ENCODE peak calls at places on chromosomes 2 and 18, in four cellular contexts. P is neuronal stem cell, F is mucosa of descending colon, B is hepatocyte. L is an unnamed sample.

GRCh38 chr18:49628993-49629795 is 67.3 kb downstream of the LIPG start:
- DNase-seq in P (no peak), F (peak; percentile 64), B (no peak), L (peak; percentile 55)

GRCh38 chr18:21452808-21453511 is 147.5 kb downstream of the ESCO1 start:
- DNase-seq in P (no peak), F (no peak), B (no peak), L (no peak)

GRCh38 chr18:8471373-8471772 is 137.9 kb upstream of the RAB12 start:
- DNase-seq in P (no peak), F (no peak), B (no peak), L (no peak)

GRCh38 chr2:9545502-9545901 is 10.1 kb downstream of the ADAM17 start:
- DNase-seq in P (no peak), F (no peak), B (no peak), L (no peak)

GRCh38 chr18:36392888-36393287 is 95.4 kb downstream of the FHOD3 start:
- DNase-seq in P (no peak), F (no peak), B (no peak), L (no peak)

GRCh38 chr2:239267411-239267941 is 133.3 kb downstream of the HDAC4 start:
- DNase-seq in P (no peak), F (peak; percentile 84), B (no peak), L (no peak)

GRCh38 chr2:238657132-238658053 is 190.5 kb upstream of the TWIST2 start:
- DNase-seq in P (no peak), F (no peak), B (no peak), L (no peak)

GRCh38 chr18:14941256-14941655 is 193.3 kb downstream of the ANKRD30B start:
- DNase-seq in P (no peak), F (peak; percentile 88), B (no peak), L (no peak)

GRCh38 chr18:811192-812122 is 585 bp downstream of the YES1 start:
- DNase-seq in P (peak; percentile 60), F (peak; percentile 75), B (peak; percentile 33), L (peak; percentile 83)

GRCh38 chr2:50820176-50820575 is 211.8 kb downstream of the NRXN1 start:
- DNase-seq in P (no peak), F (no peak), B (no peak), L (no peak)

GRCh38 chr2:31785876-31786275 is 205.1 kb upstream of the SRD5A2 start:
- DNase-seq in P (no peak), F (no peak), B (peak; percentile 25), L (no peak)

GRCh38 chr2:64225491-64225890 is 81.3 kb upstream of the PELI1 start:
- DNase-seq in P (no peak), F (no peak), B (no peak), L (no peak)

GRCh38 chr2:123777116-123777515 is 248.0 kb upstream of the CNTNAP5 start:
- DNase-seq in P (no peak), F (no peak), B (no peak), L (no peak)

GRCh38 chr2:25401307-25402021 is 59.7 kb upstream of the DNMT3A start:
- DNase-seq in P (no peak), F (no peak), B (no peak), L (no peak)

GRCh38 chr2:68561372-68561771 is 82.0 kb upstream of the PROKR1 start:
- DNase-seq in P (no peak), F (no peak), B (no peak), L (no peak)

GRCh38 chr18:75544496-75544895 is 117.0 kb upstream of the SMIM21 start:
- DNase-seq in P (no peak), F (no peak), B (no peak), L (no peak)

GRCh38 chr18:21179590-21180220 is 62.3 kb upstream of the GREB1L start:
- DNase-seq in P (peak; percentile 63), F (no peak), B (peak; percentile 84), L (no peak)

GRCh38 chr18:37261246-37261927 is 304.2 kb downstream of the CELF4 start:
- DNase-seq in P (no peak), F (no peak), B (no peak), L (no peak)

GRCh38 chr2:26730549-26730948 is 33.5 kb upstream of the SLC35F6 start:
- DNase-seq in P (no peak), F (no peak), B (no peak), L (no peak)

GRCh38 chr18:34002130-34002529 is 222.6 kb downstream of the NOL4 start:
- DNase-seq in P (no peak), F (no peak), B (no peak), L (no peak)

GRCh38 chr2:71659868-71660518 is 206.6 kb downstream of the DYSF start:
- DNase-seq in P (no peak), F (no peak), B (no peak), L (no peak)

GRCh38 chr18:11989174-11989573 is 7.9 kb downstream of the IMPA2 start:
- DNase-seq in P (no peak), F (peak; percentile 65), B (no peak), L (no peak)

GRCh38 chr18:41135146-41135545 is 819.9 kb upstream of the PIK3C3 start:
- DNase-seq in P (no peak), F (no peak), B (no peak), L (no peak)

DNA sequence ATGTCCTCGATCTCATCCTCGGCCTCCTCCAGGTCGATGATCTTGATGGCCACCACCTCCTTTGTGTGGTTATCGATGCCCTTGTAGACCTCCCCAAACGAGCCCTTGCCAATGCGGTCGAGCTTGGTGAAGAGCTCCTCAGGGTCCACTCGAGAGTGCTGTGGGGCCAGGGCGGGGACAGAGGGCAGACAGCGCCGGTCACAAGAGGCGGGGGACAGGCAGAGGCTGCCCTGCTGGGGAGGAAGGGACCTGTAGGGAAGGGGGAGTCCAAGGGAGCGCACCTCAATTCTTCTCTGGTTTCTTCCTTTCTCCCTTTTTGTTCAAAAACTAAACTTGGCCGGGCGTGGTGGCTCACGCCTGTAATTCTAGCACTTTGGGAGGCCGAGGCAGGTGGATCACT is 6.8 kb downstream of the STK25 start:
- DNase-seq in P (no peak), F (no peak), B (no peak), L (no peak)
- H3K36me3 ChIP-seq in P (peaks cover 87% of the 10 kb centered on the region), F (no peaks in the 10 kb centered on the region), B (no peaks in the 10 kb centered on the region), L (no peaks in the 10 kb centered on the region)

GRCh38 chr2:70214958-70215357 is 24.1 kb upstream of the C2orf42 start:
- DNase-seq in P (no peak), F (no peak), B (no peak), L (no peak)
- H3K36me3 ChIP-seq in P (peaks cover 100% of the 10 kb centered on the region), F (no peaks in the 10 kb centered on the region), B (no peaks in the 10 kb centered on the region), L (no peaks in the 10 kb centered on the region)

DNA sequence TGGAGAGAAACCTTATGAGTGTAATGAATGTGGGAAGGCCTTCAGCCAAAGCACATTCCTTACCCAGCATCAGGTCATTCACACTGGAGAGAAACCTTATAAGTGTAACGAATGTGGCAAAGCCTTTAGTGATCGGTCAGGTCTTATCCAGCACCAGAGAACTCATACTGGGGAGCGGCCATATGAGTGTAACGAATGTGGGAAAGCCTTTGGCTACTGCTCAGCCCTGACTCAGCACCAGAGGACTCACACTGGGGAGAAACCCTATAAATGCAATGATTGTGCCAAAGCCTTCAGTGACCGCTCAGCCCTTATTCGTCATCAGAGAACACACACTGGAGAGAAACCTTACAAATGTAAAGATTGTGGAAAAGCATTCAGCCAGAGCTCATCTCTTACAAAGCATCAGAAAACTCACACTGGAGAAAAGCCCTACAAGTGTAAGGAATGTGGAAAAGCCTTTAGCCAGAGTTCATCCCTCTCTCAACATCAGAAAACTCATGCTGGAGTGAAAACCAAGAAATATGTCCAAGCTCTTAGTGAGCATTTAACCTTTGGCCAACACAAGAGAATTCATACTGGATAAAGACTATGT is 7.8 kb downstream of the ZNF892 start:
- DNase-seq in P (no peak), F (no peak), B (no peak), L (no peak)
- H3K36me3 ChIP-seq in P (peaks cover 91% of the 10 kb centered on the region), F (no peaks in the 10 kb centered on the region), B (peaks cover 15% of the 10 kb centered on the region), L (peaks cover 9% of the 10 kb centered on the region)

GRCh38 chr18:9950289-9951016 is 36.6 kb downstream of the VAPA start:
- DNase-seq in P (no peak), F (no peak), B (no peak), L (no peak)
- H3K36me3 ChIP-seq in P (peaks cover 96% of the 10 kb centered on the region), F (no peaks in the 10 kb centered on the region), B (no peaks in the 10 kb centered on the region), L (peaks cover 6% of the 10 kb centered on the region)

GRCh38 chr2:232748038-232748437 is 28.3 kb downstream of the KCNJ13 start:
- DNase-seq in P (no peak), F (no peak), B (no peak), L (no peak)
- H3K36me3 ChIP-seq in P (peaks cover 82% of the 10 kb centered on the region), F (peaks cover 7% of the 10 kb centered on the region), B (peaks cover 3% of the 10 kb centered on the region), L (peaks cover 13% of the 10 kb centered on the region)

DNA sequence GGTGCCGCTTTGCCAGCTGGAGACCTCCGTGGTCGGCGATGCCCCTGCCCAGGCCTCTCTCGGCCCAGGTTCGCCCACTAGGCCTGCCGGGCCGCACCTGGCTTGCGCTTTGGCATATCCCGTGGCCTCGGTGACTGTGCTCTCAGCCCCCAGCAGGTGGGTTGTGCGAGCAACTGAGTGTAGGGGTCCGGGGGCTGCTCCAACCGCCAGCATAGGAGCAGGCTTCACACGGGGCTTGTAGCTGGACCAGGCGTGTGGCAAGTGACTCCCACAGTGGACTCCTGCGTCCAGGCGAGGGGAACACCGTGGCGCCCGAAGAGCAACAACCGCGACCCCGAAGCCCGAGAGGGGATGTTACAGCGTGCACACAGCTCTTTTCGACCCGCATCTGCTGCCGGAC is 9.7 kb downstream of the TRAPPC12 start:
- DNase-seq in P (no peak), F (no peak), B (no peak), L (no peak)
- H3K36me3 ChIP-seq in P (peaks cover 87% of the 10 kb centered on the region), F (no peaks in the 10 kb centered on the region), B (peaks cover 4% of the 10 kb centered on the region), L (peaks cover 3% of the 10 kb centered on the region)

L was measured in pancreas.